ENCODE peak calls at places on chromosomes 2 and 18, in seven cellular contexts. R is NCI-H460; X is AG08395; C is HEK293T; Y is stimulated activated CD8-positive, alpha-beta memory T cell treated with anti-CD3 and anti-CD28 coated beads, Interleukin-12 subunit alpha, Interleukin-12 subunit beta, amount 100 ng/mL, for 1 hour; U is foreskin fibroblast; E is AG09309. H is an unnamed sample.

GRCh38 chr2:222372993-222373392 is 51.4 kb upstream of the SGPP2 start:
- DNase-seq in R (no peak), Y (no peak), U (no peak), C (no peak), X (no peak), E (no peak), H (no peak)

GRCh38 chr2:122328811-122329210 is 573.4 kb downstream of the TSN start:
- DNase-seq in Y (no peak), R (no peak), E (no peak), U (no peak), C (no peak), X (no peak), H (no peak)

GRCh38 chr2:240579771-240580614 is 6.5 kb upstream of the CAPN10 start:
- DNase-seq in U (peak; percentile 89), X (peak; percentile 93), E (peak; percentile 81), Y (peak; percentile 62), C (no peak), R (peak; percentile 35), H (peak; percentile 91)

GRCh38 chr2:20448246-20449046 is 1.6 kb downstream of the RHOB start:
- DNase-seq in E (no peak), R (no peak), U (no peak), C (peak; percentile 29), Y (no peak), X (no peak), H (no peak)

GRCh38 chr2:226115102-226115831 is 684.4 kb downstream of the IRS1 start:
- DNase-seq in Y (no peak), U (peak; percentile 95), R (peak; percentile 90), C (no peak), E (peak; percentile 89), X (peak; percentile 89), H (peak; percentile 79)

GRCh38 chr2:86392873-86393272 is 48.3 kb upstream of the KDM3A start:
- DNase-seq in R (no peak), E (no peak), C (no peak), Y (no peak), U (no peak), X (no peak), H (no peak)

GRCh38 chr18:32372381-32373061 is 98.2 kb downstream of the GAREM1 start:
- DNase-seq in C (no peak), E (no peak), U (no peak), Y (no peak), R (peak; percentile 75), X (no peak), H (no peak)

GRCh38 chr2:169704160-169704713 is 10.0 kb downstream of the PHOSPHO2 start:
- DNase-seq in C (no peak), R (no peak), Y (no peak), E (no peak), X (no peak), U (no peak), H (no peak)

GRCh38 chr2:98465456-98466201 is 21.0 kb downstream of the INPP4A start:
- DNase-seq in C (peak; percentile 33), X (peak; percentile 37), Y (peak; percentile 62), E (no peak), U (no peak), R (no peak), H (peak; percentile 65)

GRCh38 chr2:28624798-28625701 is 126.6 kb upstream of the PPP1CB start:
- DNase-seq in X (peak; percentile 53), C (no peak), Y (peak; percentile 31), E (no peak), R (no peak), U (no peak), H (peak; percentile 56)

GRCh38 chr2:136362676-136363390 is 244.9 kb upstream of the CXCR4 start:
- DNase-seq in Y (no peak), U (no peak), C (no peak), E (no peak), R (no peak), X (no peak), H (no peak)

GRCh38 chr18:3060667-3061580 is 48.0 kb upstream of the LPIN2 start:
- DNase-seq in X (no peak), Y (peak; percentile 27), R (no peak), E (no peak), U (no peak), C (no peak), H (no peak)

GRCh38 chr2:85551698-85552678 is 9.3 kb downstream of the GGCX start:
- DNase-seq in C (peak; percentile 71), X (peak; percentile 70), R (peak; percentile 82), U (peak; percentile 61), E (no peak), Y (peak; percentile 89), H (peak; percentile 72)

GRCh38 chr2:113208995-113209868 is 35.5 kb downstream of the PSD4 start:
- DNase-seq in R (no peak), E (no peak), U (no peak), X (no peak), C (no peak), Y (no peak), H (no peak)

GRCh38 chr2:32688511-32688910 is 60.7 kb downstream of the TTC27 start:
- DNase-seq in Y (no peak), X (peak; percentile 23), C (no peak), R (no peak), U (peak; percentile 29), E (peak; percentile 39), H (no peak)

GRCh38 chr2:20650412-20650879 is 452 bp downstream of the HS1BP3 start:
- DNase-seq in U (no peak), R (no peak), X (peak; percentile 59), E (no peak), Y (no peak), C (peak; percentile 29), H (peak; percentile 72)

GRCh38 chr2:72004201-72004915 is 143.3 kb downstream of the CYP26B1 start:
- DNase-seq in Y (no peak), E (no peak), X (no peak), R (no peak), U (no peak), C (peak; percentile 2), H (peak; percentile 6)

GRCh38 chr2:946073-947005 is 4.3 kb upstream of the SNTG2 start:
- DNase-seq in C (no peak), E (no peak), U (no peak), R (no peak), X (no peak), Y (no peak), H (no peak)

H was measured in AG20443.